ENCODE peak calls at places on chromosomes 16 and 17, in five cellular contexts. E is left cardiac atrium, L is T-helper 1 cell, A is midbrain, R is bronchial epithelial cell. G is an unnamed sample.

GRCh38 chr17:50774225-50774803 is 7.0 kb upstream of the ANKRD40CL start:
- DNase-seq in E (no peak), L (no peak), A (no peak), R (no peak), G (peak)

GRCh38 chr16:88355389-88356123 is 27.2 kb upstream of the ZNF469 start:
- DNase-seq in E (peak), L (no peak), A (no peak), R (no peak), G (no peak)

GRCh38 chr16:2610781-2611498 is 71.4 kb upstream of the KCTD5 start:
- DNase-seq in E (peak), L (no peak), A (no peak), R (no peak), G (no peak)

GRCh38 chr17:17051791-17052461 is 9.7 kb downstream of the MPRIP start:
- DNase-seq in E (no peak), L (no peak), A (no peak), R (no peak), G (no peak)

GRCh38 chr16:51374790-51375189 is 223.7 kb upstream of the SALL1 start:
- DNase-seq in E (no peak), L (no peak), A (no peak), R (no peak), G (no peak)

GRCh38 chr16:65308506-65308905 is 186.6 kb upstream of the CDH11 start:
- DNase-seq in E (no peak), L (no peak), A (no peak), R (no peak), G (no peak)

GRCh38 chr16:85152414-85153030 is 40.2 kb upstream of the CIBAR2 start:
- DNase-seq in E (no peak), L (no peak), A (no peak), R (peak), G (no peak)

GRCh38 chr17:62965149-62965648 is 836 bp upstream of the TANC2 start:
- DNase-seq in E (no peak), L (no peak), A (no peak), R (no peak), G (no peak)

GRCh38 chr17:48915459-48916282 is 7.5 kb downstream of the UBE2Z start:
- DNase-seq in E (no peak), L (peak), A (no peak), R (peak), G (peak)

GRCh38 chr17:7644768-7645167 is 6.0 kb upstream of the ATP1B2 start:
- DNase-seq in E (no peak), L (no peak), A (no peak), R (no peak), G (no peak)

GRCh38 chr17:31823014-31823413 is 36.0 kb downstream of the COPRS start:
- DNase-seq in E (no peak), L (no peak), A (no peak), R (no peak), G (no peak)